ENCODE peak calls at places on chromosome 22, in nine cellular contexts. L is Peyer's patch, Y is transverse colon, I is brain microvascular endothelial cell, K is lower lobe of right lung, N is heart right ventricle, U is thoracic aorta, Q is right atrium auricular region, D is fibroblast of pulmonary artery. Z is an unnamed sample.

GRCh38 chr22:27135582-27135981 is 478.2 kb downstream of the MIAT start:
- DNase-seq in L (no peak), Y (no peak), I (peak), K (no peak), N (no peak), U (no peak), Q (no peak), D (peak), Z (peak)

GRCh38 chr22:41917375-41917905 is 2.6 kb upstream of the SHISA8 start:
- DNase-seq in L (no peak), Y (no peak), I (no peak), K (no peak), N (no peak), U (no peak), Q (no peak), D (no peak), Z (no peak)

GRCh38 chr22:27429476-27429875 is 372.1 kb downstream of the MN1 start:
- DNase-seq in L (no peak), Y (no peak), I (no peak), K (no peak), N (no peak), U (no peak), Q (no peak), D (no peak), Z (no peak)

GRCh38 chr22:39214006-39214382 is 30.8 kb downstream of the PDGFB start:
- DNase-seq in L (peak), Y (no peak), I (no peak), K (peak), N (no peak), U (no peak), Q (no peak), D (no peak), Z (no peak)

GRCh38 chr22:42229455-42230149 is 40.9 kb downstream of the TCF20 start:
- DNase-seq in L (no peak), Y (no peak), I (no peak), K (no peak), N (peak), U (no peak), Q (no peak), D (peak), Z (peak)

GRCh38 chr22:32636884-32637283 is 162.3 kb downstream of the FBXO7 start:
- DNase-seq in L (peak), Y (no peak), I (no peak), K (no peak), N (no peak), U (no peak), Q (no peak), D (no peak), Z (no peak)

GRCh38 chr22:38873469-38874411 is 1.7 kb upstream of the CBX6 start:
- DNase-seq in L (no peak), Y (no peak), I (no peak), K (no peak), N (no peak), U (no peak), Q (peak), D (no peak), Z (no peak)

GRCh38 chr22:39283312-39284141 is 35.9 kb downstream of the RPL3 start:
- DNase-seq in L (peak), Y (peak), I (no peak), K (peak), N (peak), U (no peak), Q (peak), D (peak), Z (no peak)

GRCh38 chr22:40853961-40854360 is 2.5 kb downstream of the ST13 start:
- DNase-seq in L (no peak), Y (no peak), I (no peak), K (no peak), N (no peak), U (no peak), Q (no peak), D (peak), Z (no peak)
- H3K4me3 ChIP-seq in L (no peak), Y (no peak), I (no peak), K (peak), N (no peak), U (peak), Q (no peak), D (peak), Z (peak)

DNA sequence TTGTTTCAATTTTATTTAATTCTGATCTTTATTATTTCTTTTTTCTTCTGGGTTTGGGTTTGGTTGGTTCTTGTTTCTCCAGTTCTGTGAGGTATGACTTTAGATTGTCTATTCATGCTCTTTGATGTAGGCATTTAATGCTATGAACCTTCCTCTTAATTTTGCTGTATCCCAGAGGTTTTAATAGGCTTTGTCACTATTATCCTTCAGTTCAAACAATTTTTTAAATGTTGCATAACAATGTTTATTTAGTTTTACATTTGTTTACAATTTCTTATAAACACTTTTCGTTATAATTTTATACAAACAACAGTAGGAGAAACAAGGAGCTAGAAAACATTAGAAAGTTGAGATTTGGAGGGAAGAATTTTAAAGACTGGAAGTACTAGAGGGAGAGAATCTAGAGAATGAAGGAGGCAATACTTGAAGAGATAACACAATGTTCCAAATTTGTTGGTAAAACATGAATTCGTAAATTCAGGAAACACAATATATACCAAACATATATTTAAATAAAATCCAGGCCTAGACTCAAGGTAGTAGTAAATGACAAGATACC is 96.2 kb upstream of the SERPIND1 start:
- DNase-seq in L (no peak), Y (no peak), I (no peak), K (no peak), N (no peak), U (no peak), Q (no peak), D (no peak), Z (no peak)
- TF ChIP-seq CTCF in L (no peak), Y (no peak), I (no peak), K (no peak), N (no peak), U (no peak), Q (no peak), D (no peak), Z (no peak)

GRCh38 chr22:46262449-46263207 is 515 bp downstream of the PKDREJ start:
- DNase-seq in L (peak), Y (peak), I (peak), K (peak), N (peak), U (no peak), Q (peak), D (peak), Z (peak)
- H3K4me3 ChIP-seq in L (peak), Y (peak), I (no peak), K (peak), N (peak), U (peak), Q (peak), D (no peak), Z (no peak)

GRCh38 chr22:44361391-44362126 is 48.8 kb upstream of the SHISAL1 start:
- DNase-seq in L (no peak), Y (no peak), I (no peak), K (peak), N (no peak), U (no peak), Q (no peak), D (no peak), Z (no peak)

GRCh38 chr22:44360306-44360685 is 47.5 kb upstream of the SHISAL1 start:
- DNase-seq in L (no peak), Y (no peak), I (no peak), K (no peak), N (no peak), U (no peak), Q (no peak), D (no peak), Z (no peak)

GRCh38 chr22:44362249-44363040 is 49.7 kb upstream of the SHISAL1 start:
- DNase-seq in L (no peak), Y (no peak), I (no peak), K (peak), N (no peak), U (no peak), Q (no peak), D (peak), Z (peak)

GRCh38 chr22:44359496-44360110 is 46.9 kb upstream of the SHISAL1 start:
- DNase-seq in L (no peak), Y (no peak), I (no peak), K (peak), N (no peak), U (no peak), Q (no peak), D (no peak), Z (no peak)

DNA sequence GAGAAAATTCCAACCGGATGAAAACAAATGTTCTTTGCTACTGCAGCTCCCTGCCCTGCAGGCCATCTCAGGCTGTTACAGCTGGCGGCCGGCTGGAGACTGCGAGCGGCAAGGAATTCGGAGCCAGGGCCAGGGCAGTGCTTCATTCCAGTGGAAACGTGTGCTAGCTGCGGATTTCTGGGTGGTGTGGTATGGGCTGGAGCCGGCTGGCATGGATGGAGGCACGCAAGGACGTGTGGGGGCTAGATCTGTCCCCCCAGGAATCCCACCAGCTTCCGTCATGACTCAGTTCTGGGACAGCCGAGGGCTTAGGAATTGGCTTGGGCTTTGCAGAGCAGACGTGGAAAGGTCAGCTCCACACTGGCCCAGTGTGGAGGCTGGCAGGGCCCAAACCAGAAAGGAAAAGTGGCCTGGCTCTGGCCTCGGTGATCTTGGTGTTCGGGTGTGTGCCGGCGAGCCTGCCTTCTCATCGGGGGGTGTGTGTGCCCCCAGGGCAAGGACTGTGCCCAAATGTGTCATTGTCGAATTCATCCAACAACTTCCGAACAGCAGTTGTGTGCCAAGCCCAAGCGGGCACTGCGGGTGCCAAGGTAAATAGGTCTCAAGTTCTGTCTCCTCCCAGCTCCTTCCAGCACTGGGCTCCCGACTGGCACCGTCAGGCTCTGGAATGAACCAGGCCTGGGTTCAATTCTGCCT is 48.1 kb upstream of the SHISAL1 start:
- DNase-seq in L (no peak), Y (peak), I (peak), K (peak), N (no peak), U (peak), Q (peak), D (peak), Z (peak)
- TF ChIP-seq CTCF in L (no peak), Y (peak), I (peak), K (peak), N (peak), U (peak), Q (no peak), D (peak), Z (peak)

GRCh38 chr22:46263208-46263575 is at the start of gene PKDREJ:
- DNase-seq in L (no peak), Y (no peak), I (no peak), K (no peak), N (no peak), U (no peak), Q (no peak), D (no peak), Z (no peak)
- H3K4me3 ChIP-seq in L (peak), Y (peak), I (no peak), K (peak), N (peak), U (peak), Q (peak), D (no peak), Z (no peak)

GRCh38 chr22:24806663-24807001 is 621 bp downstream of the SGSM1 start:
- DNase-seq in L (no peak), Y (no peak), I (no peak), K (peak), N (no peak), U (no peak), Q (no peak), D (no peak), Z (no peak)

GRCh38 chr22:24807284-24807950 is 1.4 kb downstream of the SGSM1 start:
- DNase-seq in L (no peak), Y (peak), I (peak), K (no peak), N (peak), U (peak), Q (no peak), D (peak), Z (no peak)

GRCh38 chr22:24809331-24809730 is 3.3 kb downstream of the SGSM1 start:
- DNase-seq in L (no peak), Y (no peak), I (no peak), K (no peak), N (no peak), U (no peak), Q (no peak), D (no peak), Z (no peak)

GRCh38 chr22:24812950-24813349 is 6.9 kb downstream of the SGSM1 start:
- DNase-seq in L (no peak), Y (no peak), I (no peak), K (no peak), N (no peak), U (no peak), Q (no peak), D (no peak), Z (no peak)

DNA sequence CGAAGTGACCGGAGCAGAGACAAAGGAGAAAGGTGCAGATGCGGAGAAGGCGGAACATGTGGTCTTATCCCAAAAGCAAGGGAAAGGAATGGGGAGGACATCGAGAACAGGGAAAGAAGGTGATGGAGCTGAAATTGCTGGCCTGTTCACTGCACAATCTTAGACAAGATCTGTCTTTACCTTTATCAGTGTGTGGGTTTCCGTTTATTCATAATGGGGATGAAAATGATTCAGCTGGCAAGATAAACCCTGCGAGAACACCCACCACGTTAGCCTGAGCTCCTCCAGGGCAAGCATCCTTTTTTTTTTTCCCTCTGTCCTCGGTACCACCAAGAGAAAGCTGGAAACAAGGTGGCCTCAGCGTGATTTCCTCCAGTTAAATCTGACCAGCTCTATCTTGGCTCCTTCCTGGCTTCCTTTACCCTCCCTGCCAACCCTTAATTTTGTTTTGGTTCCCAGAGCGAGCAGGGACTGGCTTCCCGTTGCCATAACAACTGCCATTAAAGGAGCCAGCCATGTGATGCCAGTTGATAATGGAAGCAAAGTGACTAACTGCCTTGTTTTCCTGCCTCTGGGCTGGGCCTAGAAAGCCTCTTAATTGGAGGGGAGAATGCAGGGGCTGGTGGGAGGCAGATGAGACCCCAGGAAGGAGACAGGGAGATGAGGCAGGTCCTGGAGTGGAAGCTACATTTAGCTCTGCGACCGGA is 4.2 kb downstream of the SGSM1 start:
- DNase-seq in L (no peak), Y (no peak), I (no peak), K (no peak), N (peak), U (peak), Q (no peak), D (peak), Z (no peak)
- TF ChIP-seq CTCF in L (no peak), Y (no peak), I (no peak), K (no peak), N (no peak), U (no peak), Q (no peak), D (no peak), Z (no peak)

DNA sequence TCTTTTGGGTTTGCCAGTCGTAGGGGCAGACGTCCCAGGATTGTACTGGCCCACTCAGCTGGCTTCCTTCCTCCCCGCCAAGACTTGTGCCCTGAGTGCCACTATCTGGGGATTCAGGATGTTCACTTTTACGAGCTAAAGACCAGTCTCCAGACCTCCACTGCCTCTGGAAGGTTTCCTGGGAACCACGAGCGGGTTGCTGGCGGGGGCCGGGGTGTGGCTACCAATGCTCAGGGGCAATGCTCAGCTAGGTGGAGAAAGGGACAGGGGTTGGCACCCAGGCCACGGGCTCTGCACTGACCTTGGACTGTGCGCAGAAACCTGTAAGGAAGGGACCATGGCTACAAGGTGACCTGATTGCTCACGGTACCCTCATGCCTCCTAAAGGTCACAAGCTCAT is 2.2 kb downstream of the NEFH start:
- DNase-seq in L (no peak), Y (no peak), I (no peak), K (no peak), N (no peak), U (no peak), Q (no peak), D (no peak), Z (no peak)
- H3K4me3 ChIP-seq in L (no peak), Y (no peak), I (no peak), K (no peak), N (no peak), U (no peak), Q (no peak), D (no peak), Z (no peak)

GRCh38 chr22:18070556-18071306 is 7.1 kb upstream of the PEX26 start:
- DNase-seq in L (no peak), Y (no peak), I (no peak), K (no peak), N (no peak), U (no peak), Q (no peak), D (no peak), Z (no peak)
- TF ChIP-seq CTCF in L (no peak), Y (no peak), I (peak), K (no peak), N (peak), U (no peak), Q (no peak), D (peak), Z (peak)

GRCh38 chr22:46580940-46581579 is 39.1 kb upstream of the GRAMD4 start:
- DNase-seq in L (peak), Y (no peak), I (no peak), K (peak), N (no peak), U (no peak), Q (no peak), D (no peak), Z (no peak)

GRCh38 chr22:46578251-46578823 is 40.9 kb upstream of the CELSR1 start:
- DNase-seq in L (peak), Y (no peak), I (no peak), K (peak), N (no peak), U (no peak), Q (no peak), D (no peak), Z (no peak)

GRCh38 chr22:46581580-46582244 is 38.5 kb upstream of the GRAMD4 start:
- DNase-seq in L (peak), Y (peak), I (no peak), K (peak), N (no peak), U (no peak), Q (no peak), D (no peak), Z (no peak)

GRCh38 chr22:46578824-46579561 is 41.2 kb upstream of the GRAMD4 start:
- DNase-seq in L (peak), Y (peak), I (no peak), K (peak), N (peak), U (peak), Q (peak), D (peak), Z (peak)

DNA sequence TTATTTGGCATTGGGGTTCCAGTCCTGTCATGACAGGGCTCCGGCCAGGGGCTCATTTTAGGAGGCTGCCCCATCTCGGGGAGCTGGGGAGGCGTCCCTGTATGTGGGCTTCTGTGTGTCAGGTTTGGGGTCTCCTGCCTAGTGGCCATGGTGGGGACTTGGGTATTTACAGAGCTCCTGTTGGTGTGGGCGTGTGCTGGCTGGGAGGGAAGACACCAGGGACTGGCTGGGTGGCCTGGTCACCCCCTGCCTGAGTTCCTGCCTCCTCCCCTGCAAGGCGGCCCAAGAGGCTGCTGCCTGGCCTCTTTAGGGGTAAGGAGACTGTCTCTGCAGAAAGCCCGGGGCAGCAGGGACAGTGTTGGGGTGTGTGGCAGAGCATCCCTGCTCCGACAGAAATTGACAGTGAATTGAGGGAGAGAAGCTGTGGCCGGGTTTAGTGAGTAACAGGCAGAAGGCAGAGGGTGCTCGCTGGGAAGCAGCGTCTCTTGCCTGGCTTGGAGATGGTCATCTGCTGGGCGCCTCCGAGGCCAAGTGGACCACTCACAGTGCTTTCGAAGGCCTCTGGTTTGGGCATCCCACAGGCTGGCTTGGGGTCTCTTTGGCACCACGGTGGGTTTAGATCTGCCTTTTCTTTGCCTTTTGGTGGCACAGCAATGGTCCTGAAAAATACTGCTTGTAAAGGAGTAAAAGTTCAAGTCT is 40.3 kb upstream of the GRAMD4 start:
- DNase-seq in L (peak), Y (no peak), I (no peak), K (no peak), N (no peak), U (peak), Q (no peak), D (no peak), Z (no peak)
- H3K4me3 ChIP-seq in L (peak), Y (no peak), I (no peak), K (peak), N (peak), U (no peak), Q (no peak), D (no peak), Z (no peak)

Z was measured in fibroblast of the aortic adventitia.